ENCODE peak calls at places on chromosomes 2 and 18, in five cellular contexts. One of them, this sample, is unnamed.

GRCh38 chr18:10232062-10232461 is 222.4 kb upstream of the APCDD1 start:
- DNase-seq in stomach: no peak
- DNase-seq in caudate nucleus: no peak
- DNase-seq in T-helper 9 cell: no peak
- DNase-seq in stimulated activated CD8-positive, alpha-beta memory T cell treated with anti-CD3 and anti-CD28 coated beads, Interleukin-4, amount 100 ng/mL, for 1 hour: no peak
- DNase-seq in this sample: no peak

GRCh38 chr2:132584976-132585817 is 84.8 kb downstream of the LYPD1 start:
- DNase-seq in stomach: no peak
- DNase-seq in caudate nucleus: no peak
- DNase-seq in T-helper 9 cell: no peak
- DNase-seq in stimulated activated CD8-positive, alpha-beta memory T cell treated with anti-CD3 and anti-CD28 coated beads, Interleukin-4, amount 100 ng/mL, for 1 hour: no peak
- DNase-seq in this sample: no peak

GRCh38 chr2:26571316-26571715 is 69.8 kb downstream of the CIB4 start:
- DNase-seq in stomach: no peak
- DNase-seq in caudate nucleus: no peak
- DNase-seq in T-helper 9 cell: no peak
- DNase-seq in stimulated activated CD8-positive, alpha-beta memory T cell treated with anti-CD3 and anti-CD28 coated beads, Interleukin-4, amount 100 ng/mL, for 1 hour: no peak
- DNase-seq in this sample: no peak

GRCh38 chr2:86068098-86069047 is 37.3 kb downstream of the POLR1A start:
- DNase-seq in stomach: no peak
- DNase-seq in caudate nucleus: no peak
- DNase-seq in T-helper 9 cell: peak
- DNase-seq in stimulated activated CD8-positive, alpha-beta memory T cell treated with anti-CD3 and anti-CD28 coated beads, Interleukin-4, amount 100 ng/mL, for 1 hour: no peak
- DNase-seq in this sample: no peak

GRCh38 chr2:21070322-21071257 is 26.7 kb upstream of the APOB start:
- DNase-seq in stomach: no peak
- DNase-seq in caudate nucleus: no peak
- DNase-seq in T-helper 9 cell: no peak
- DNase-seq in stimulated activated CD8-positive, alpha-beta memory T cell treated with anti-CD3 and anti-CD28 coated beads, Interleukin-4, amount 100 ng/mL, for 1 hour: no peak
- DNase-seq in this sample: no peak

GRCh38 chr18:27785815-27786537 is 391.0 kb downstream of the CDH2 start:
- DNase-seq in stomach: no peak
- DNase-seq in caudate nucleus: no peak
- DNase-seq in T-helper 9 cell: no peak
- DNase-seq in stimulated activated CD8-positive, alpha-beta memory T cell treated with anti-CD3 and anti-CD28 coated beads, Interleukin-4, amount 100 ng/mL, for 1 hour: no peak
- DNase-seq in this sample: no peak

GRCh38 chr18:47876813-47877212 is 53.6 kb downstream of the SMAD2 start:
- DNase-seq in stomach: no peak
- DNase-seq in caudate nucleus: no peak
- DNase-seq in T-helper 9 cell: no peak
- DNase-seq in stimulated activated CD8-positive, alpha-beta memory T cell treated with anti-CD3 and anti-CD28 coated beads, Interleukin-4, amount 100 ng/mL, for 1 hour: no peak
- DNase-seq in this sample: no peak

GRCh38 chr18:61917870-61918269 is 25.1 kb upstream of the RNF152 start:
- DNase-seq in stomach: no peak
- DNase-seq in caudate nucleus: no peak
- DNase-seq in T-helper 9 cell: no peak
- DNase-seq in stimulated activated CD8-positive, alpha-beta memory T cell treated with anti-CD3 and anti-CD28 coated beads, Interleukin-4, amount 100 ng/mL, for 1 hour: no peak
- DNase-seq in this sample: no peak

GRCh38 chr2:51673628-51674027 is 641.7 kb upstream of the NRXN1 start:
- DNase-seq in stomach: no peak
- DNase-seq in caudate nucleus: no peak
- DNase-seq in T-helper 9 cell: no peak
- DNase-seq in stimulated activated CD8-positive, alpha-beta memory T cell treated with anti-CD3 and anti-CD28 coated beads, Interleukin-4, amount 100 ng/mL, for 1 hour: no peak
- DNase-seq in this sample: no peak

GRCh38 chr2:233818639-233819621 is 35.4 kb downstream of the HJURP start:
- DNase-seq in stomach: peak
- DNase-seq in caudate nucleus: no peak
- DNase-seq in T-helper 9 cell: no peak
- DNase-seq in stimulated activated CD8-positive, alpha-beta memory T cell treated with anti-CD3 and anti-CD28 coated beads, Interleukin-4, amount 100 ng/mL, for 1 hour: no peak
- DNase-seq in this sample: no peak

GRCh38 chr2:9343524-9343923 is 79.8 kb downstream of the ITGB1BP1 start:
- DNase-seq in stomach: no peak
- DNase-seq in caudate nucleus: no peak
- DNase-seq in T-helper 9 cell: no peak
- DNase-seq in stimulated activated CD8-positive, alpha-beta memory T cell treated with anti-CD3 and anti-CD28 coated beads, Interleukin-4, amount 100 ng/mL, for 1 hour: no peak
- DNase-seq in this sample: no peak

GRCh38 chr2:232419245-232420072 is 12.8 kb downstream of the ALPG start:
- DNase-seq in stomach: no peak
- DNase-seq in caudate nucleus: no peak
- DNase-seq in T-helper 9 cell: no peak
- DNase-seq in stimulated activated CD8-positive, alpha-beta memory T cell treated with anti-CD3 and anti-CD28 coated beads, Interleukin-4, amount 100 ng/mL, for 1 hour: no peak
- DNase-seq in this sample: no peak

GRCh38 chr2:58427572-58428285 is 186.6 kb upstream of the FANCL start:
- DNase-seq in stomach: peak
- DNase-seq in caudate nucleus: peak
- DNase-seq in T-helper 9 cell: no peak
- DNase-seq in stimulated activated CD8-positive, alpha-beta memory T cell treated with anti-CD3 and anti-CD28 coated beads, Interleukin-4, amount 100 ng/mL, for 1 hour: no peak
- DNase-seq in this sample: no peak

GRCh38 chr2:4673025-4673489 is 969.7 kb downstream of the DCDC2C start:
- DNase-seq in stomach: no peak
- DNase-seq in caudate nucleus: no peak
- DNase-seq in T-helper 9 cell: no peak
- DNase-seq in stimulated activated CD8-positive, alpha-beta memory T cell treated with anti-CD3 and anti-CD28 coated beads, Interleukin-4, amount 100 ng/mL, for 1 hour: no peak
- DNase-seq in this sample: no peak

GRCh38 chr2:25125189-25125588 is 43.2 kb downstream of the POMC start:
- DNase-seq in stomach: no peak
- DNase-seq in caudate nucleus: no peak
- DNase-seq in T-helper 9 cell: no peak
- DNase-seq in stimulated activated CD8-positive, alpha-beta memory T cell treated with anti-CD3 and anti-CD28 coated beads, Interleukin-4, amount 100 ng/mL, for 1 hour: no peak
- DNase-seq in this sample: no peak

GRCh38 chr2:197838036-197838435 is 33.6 kb downstream of the PLCL1 start:
- DNase-seq in stomach: no peak
- DNase-seq in caudate nucleus: no peak
- DNase-seq in T-helper 9 cell: no peak
- DNase-seq in stimulated activated CD8-positive, alpha-beta memory T cell treated with anti-CD3 and anti-CD28 coated beads, Interleukin-4, amount 100 ng/mL, for 1 hour: no peak
- DNase-seq in this sample: no peak

GRCh38 chr2:231162036-231162345 is 36.4 kb upstream of the ARMC9 start:
- DNase-seq in stomach: no peak
- DNase-seq in caudate nucleus: no peak
- DNase-seq in T-helper 9 cell: no peak
- DNase-seq in stimulated activated CD8-positive, alpha-beta memory T cell treated with anti-CD3 and anti-CD28 coated beads, Interleukin-4, amount 100 ng/mL, for 1 hour: no peak
- DNase-seq in this sample: no peak

GRCh38 chr2:85199692-85200091 is 66.5 kb downstream of the TCF7L1 start:
- DNase-seq in stomach: no peak
- DNase-seq in caudate nucleus: no peak
- DNase-seq in T-helper 9 cell: no peak
- DNase-seq in stimulated activated CD8-positive, alpha-beta memory T cell treated with anti-CD3 and anti-CD28 coated beads, Interleukin-4, amount 100 ng/mL, for 1 hour: no peak
- DNase-seq in this sample: no peak

GRCh38 chr18:62281684-62282083 is 43.4 kb upstream of the TNFRSF11A start:
- DNase-seq in stomach: no peak
- DNase-seq in caudate nucleus: no peak
- DNase-seq in T-helper 9 cell: no peak
- DNase-seq in stimulated activated CD8-positive, alpha-beta memory T cell treated with anti-CD3 and anti-CD28 coated beads, Interleukin-4, amount 100 ng/mL, for 1 hour: no peak
- DNase-seq in this sample: no peak

GRCh38 chr2:65980531-65980930 is 454.4 kb upstream of the MEIS1 start:
- DNase-seq in stomach: no peak
- DNase-seq in caudate nucleus: no peak
- DNase-seq in T-helper 9 cell: no peak
- DNase-seq in stimulated activated CD8-positive, alpha-beta memory T cell treated with anti-CD3 and anti-CD28 coated beads, Interleukin-4, amount 100 ng/mL, for 1 hour: no peak
- DNase-seq in this sample: no peak

GRCh38 chr2:46814160-46814559 is 101.4 kb downstream of the MCFD2 start:
- DNase-seq in stomach: no peak
- DNase-seq in caudate nucleus: no peak
- DNase-seq in T-helper 9 cell: no peak
- DNase-seq in stimulated activated CD8-positive, alpha-beta memory T cell treated with anti-CD3 and anti-CD28 coated beads, Interleukin-4, amount 100 ng/mL, for 1 hour: no peak
- DNase-seq in this sample: no peak

GRCh38 chr2:234175649-234176048 is 125.1 kb downstream of the SPP2 start:
- DNase-seq in stomach: no peak
- DNase-seq in caudate nucleus: no peak
- DNase-seq in T-helper 9 cell: no peak
- DNase-seq in stimulated activated CD8-positive, alpha-beta memory T cell treated with anti-CD3 and anti-CD28 coated beads, Interleukin-4, amount 100 ng/mL, for 1 hour: no peak
- DNase-seq in this sample: no peak

GRCh38 chr2:182482511-182482910 is 55.7 kb upstream of the PDE1A start:
- DNase-seq in stomach: no peak
- DNase-seq in caudate nucleus: no peak
- DNase-seq in T-helper 9 cell: no peak
- DNase-seq in stimulated activated CD8-positive, alpha-beta memory T cell treated with anti-CD3 and anti-CD28 coated beads, Interleukin-4, amount 100 ng/mL, for 1 hour: no peak
- DNase-seq in this sample: no peak

GRCh38 chr2:213104089-213104902 is 47.1 kb downstream of the IKZF2 start:
- DNase-seq in stomach: no peak
- DNase-seq in caudate nucleus: no peak
- DNase-seq in T-helper 9 cell: no peak
- DNase-seq in stimulated activated CD8-positive, alpha-beta memory T cell treated with anti-CD3 and anti-CD28 coated beads, Interleukin-4, amount 100 ng/mL, for 1 hour: no peak
- DNase-seq in this sample: no peak

GRCh38 chr2:147572622-147573021 is 272.2 kb upstream of the ACVR2A start:
- DNase-seq in stomach: no peak
- DNase-seq in caudate nucleus: no peak
- DNase-seq in T-helper 9 cell: no peak
- DNase-seq in stimulated activated CD8-positive, alpha-beta memory T cell treated with anti-CD3 and anti-CD28 coated beads, Interleukin-4, amount 100 ng/mL, for 1 hour: no peak
- DNase-seq in this sample: no peak

GRCh38 chr2:234003972-234004617 is 46.4 kb upstream of the SPP2 start:
- DNase-seq in stomach: no peak
- DNase-seq in caudate nucleus: no peak
- DNase-seq in T-helper 9 cell: no peak
- DNase-seq in stimulated activated CD8-positive, alpha-beta memory T cell treated with anti-CD3 and anti-CD28 coated beads, Interleukin-4, amount 100 ng/mL, for 1 hour: no peak
- DNase-seq in this sample: no peak

GRCh38 chr18:3281456-3282400 is 19.8 kb downstream of the MYL12B start:
- DNase-seq in stomach: no peak
- DNase-seq in caudate nucleus: no peak
- DNase-seq in T-helper 9 cell: no peak
- DNase-seq in stimulated activated CD8-positive, alpha-beta memory T cell treated with anti-CD3 and anti-CD28 coated beads, Interleukin-4, amount 100 ng/mL, for 1 hour: no peak
- DNase-seq in this sample: peak

GRCh38 chr2:150060341-150060740 is 427.1 kb downstream of the RND3 start:
- DNase-seq in stomach: no peak
- DNase-seq in caudate nucleus: no peak
- DNase-seq in T-helper 9 cell: no peak
- DNase-seq in stimulated activated CD8-positive, alpha-beta memory T cell treated with anti-CD3 and anti-CD28 coated beads, Interleukin-4, amount 100 ng/mL, for 1 hour: no peak
- DNase-seq in this sample: no peak

GRCh38 chr2:151315381-151315903 is 26.0 kb upstream of the NMI start:
- DNase-seq in stomach: no peak
- DNase-seq in caudate nucleus: peak
- DNase-seq in T-helper 9 cell: no peak
- DNase-seq in stimulated activated CD8-positive, alpha-beta memory T cell treated with anti-CD3 and anti-CD28 coated beads, Interleukin-4, amount 100 ng/mL, for 1 hour: no peak
- DNase-seq in this sample: no peak

GRCh38 chr18:49534846-49535601 is 26.8 kb upstream of the LIPG start:
- DNase-seq in stomach: no peak
- DNase-seq in caudate nucleus: no peak
- DNase-seq in T-helper 9 cell: no peak
- DNase-seq in stimulated activated CD8-positive, alpha-beta memory T cell treated with anti-CD3 and anti-CD28 coated beads, Interleukin-4, amount 100 ng/mL, for 1 hour: no peak
- DNase-seq in this sample: no peak

GRCh38 chr2:145909175-145909574 is 1389.3 kb upstream of the ZEB2 start:
- DNase-seq in stomach: no peak
- DNase-seq in caudate nucleus: no peak
- DNase-seq in T-helper 9 cell: no peak
- DNase-seq in stimulated activated CD8-positive, alpha-beta memory T cell treated with anti-CD3 and anti-CD28 coated beads, Interleukin-4, amount 100 ng/mL, for 1 hour: no peak
- DNase-seq in this sample: no peak

GRCh38 chr2:219650426-219651248 is 23.2 kb downstream of the SLC4A3 start:
- DNase-seq in stomach: no peak
- DNase-seq in caudate nucleus: peak
- DNase-seq in T-helper 9 cell: no peak
- DNase-seq in stimulated activated CD8-positive, alpha-beta memory T cell treated with anti-CD3 and anti-CD28 coated beads, Interleukin-4, amount 100 ng/mL, for 1 hour: no peak
- DNase-seq in this sample: no peak

GRCh38 chr18:45780568-45780967 is 44.9 kb upstream of the SIGLEC15 start:
- DNase-seq in stomach: no peak
- DNase-seq in caudate nucleus: no peak
- DNase-seq in T-helper 9 cell: no peak
- DNase-seq in stimulated activated CD8-positive, alpha-beta memory T cell treated with anti-CD3 and anti-CD28 coated beads, Interleukin-4, amount 100 ng/mL, for 1 hour: no peak
- DNase-seq in this sample: no peak